ENCODE peak calls at places on chromosomes 5 and 9, in six cellular contexts. T is HL-60; Q is heart left ventricle; X is esophagus muscularis mucosa; Y is right lobe of liver; U is CD4-positive, alpha-beta memory T cell. G is an unnamed sample.
A peak's percentile ranks its signal among the peaks of the same experiment; 100 is the strongest.

GRCh38 chr5:172837640-172838039 is 3.6 kb downstream of the ERGIC1 start:
- DNase-seq in T (no peak), Y (peak; percentile 81), U (peak; percentile 66), X (no peak), Q (no peak), G (no peak)

GRCh38 chr5:159539678-159540077 is 209.4 kb upstream of the IL12B start:
- DNase-seq in U (no peak), X (no peak), Q (no peak), T (no peak), Y (no peak), G (no peak)

GRCh38 chr5:106288977-106289376 is 1381.8 kb downstream of the EFNA5 start:
- DNase-seq in T (no peak), Q (no peak), X (no peak), U (no peak), Y (no peak), G (no peak)

GRCh38 chr5:150412319-150413175 is at the start of gene CD74:
- DNase-seq in Q (peak; percentile 89), T (peak; percentile 56), U (peak; percentile 98), Y (peak; percentile 82), X (peak; percentile 95), G (no peak)

GRCh38 chr9:6873862-6874261 is 116.1 kb downstream of the KDM4C start:
- DNase-seq in T (no peak), Y (no peak), X (no peak), U (no peak), Q (no peak), G (no peak)

GRCh38 chr9:32394381-32395049 is 10.1 kb downstream of the ACO1 start:
- DNase-seq in Q (no peak), T (no peak), X (no peak), Y (no peak), U (no peak), G (no peak)

GRCh38 chr9:137814436-137814835 is 63.1 kb upstream of the CACNA1B start:
- DNase-seq in U (no peak), T (no peak), Y (no peak), X (no peak), Q (no peak), G (no peak)

GRCh38 chr9:89793124-89793495 is 188.3 kb downstream of the GADD45G start:
- DNase-seq in U (no peak), T (no peak), Q (no peak), X (no peak), Y (no peak), G (no peak)

GRCh38 chr5:32123889-32124676 is 50.0 kb downstream of the GOLPH3 start:
- DNase-seq in X (no peak), Y (no peak), T (no peak), U (no peak), Q (no peak), G (no peak)

GRCh38 chr9:130731355-130731754 is 37.8 kb downstream of the EXOSC2 start:
- DNase-seq in Q (no peak), T (no peak), Y (no peak), U (no peak), X (no peak), G (no peak)

GRCh38 chr5:6827815-6828214 is 114.6 kb downstream of the TENT4A start:
- DNase-seq in T (no peak), U (peak; percentile 72), Q (no peak), Y (no peak), X (peak; percentile 42), G (no peak)

GRCh38 chr5:94884294-94884693 is 265.8 kb downstream of the SLF1 start:
- DNase-seq in U (no peak), Q (peak; percentile 40), Y (no peak), X (no peak), T (no peak), G (no peak)

GRCh38 chr9:84285381-84285780 is 55.2 kb downstream of the SLC28A3 start:
- DNase-seq in X (no peak), T (no peak), Q (no peak), Y (no peak), U (no peak), G (no peak)

GRCh38 chr5:67481362-67481761 is 284.8 kb upstream of the CD180 start:
- DNase-seq in X (no peak), Q (no peak), U (no peak), T (no peak), Y (no peak), G (no peak)

GRCh38 chr9:26856413-26857032 is 36.1 kb downstream of the CAAP1 start:
- DNase-seq in X (no peak), Q (no peak), T (peak; percentile 34), U (no peak), Y (no peak), G (peak; percentile 47)

GRCh38 chr9:126507318-126508109 is 106.2 kb upstream of the LMX1B start:
- DNase-seq in Q (no peak), X (no peak), U (no peak), T (no peak), Y (no peak), G (no peak)

GRCh38 chr9:136527131-136527530 is 18.7 kb downstream of the NOTCH1 start:
- DNase-seq in Y (no peak), Q (no peak), T (no peak), U (no peak), X (no peak), G (no peak)

GRCh38 chr5:130222638-130223037 is 318.4 kb downstream of the CHSY3 start:
- DNase-seq in Q (no peak), U (no peak), T (no peak), X (no peak), Y (no peak), G (no peak)

GRCh38 chr5:126983874-126984266 is 46.5 kb downstream of the MARCHF3 start:
- DNase-seq in Q (no peak), Y (no peak), T (no peak), X (no peak), U (no peak), G (no peak)

GRCh38 chr9:36798350-36799065 is 225.8 kb downstream of the MELK start:
- DNase-seq in X (no peak), Y (no peak), U (no peak), Q (no peak), T (no peak), G (no peak)

GRCh38 chr9:5817776-5818336 is 15.1 kb downstream of the ERMP1 start:
- DNase-seq in Q (no peak), Y (no peak), T (no peak), U (no peak), X (no peak), G (no peak)

GRCh38 chr9:98520221-98520920 is 188.4 kb downstream of the GABBR2 start:
- DNase-seq in Q (no peak), X (peak; percentile 84), T (no peak), Y (no peak), U (no peak), G (no peak)

GRCh38 chr9:100324594-100325200 is 28.0 kb downstream of the TEX10 start:
- DNase-seq in Y (no peak), U (no peak), Q (no peak), T (peak; percentile 29), X (no peak), G (peak; percentile 61)

GRCh38 chr9:104725014-104725413 is 22.5 kb upstream of the NIPSNAP3A start:
- DNase-seq in X (no peak), U (no peak), Q (no peak), Y (no peak), T (no peak), G (no peak)

GRCh38 chr9:133382507-133383141 is 6.5 kb downstream of the STKLD1 start:
- DNase-seq in X (no peak), U (no peak), Q (no peak), T (no peak), Y (no peak), G (no peak)

GRCh38 chr5:61809651-61810050 is 477.6 kb downstream of the ZSWIM6 start:
- DNase-seq in U (no peak), T (no peak), Y (no peak), Q (no peak), X (peak; percentile 88), G (no peak)

GRCh38 chr5:171595801-171596231 is 176.4 kb downstream of the FGF18 start:
- DNase-seq in Q (peak; percentile 47), U (no peak), Y (no peak), T (no peak), X (no peak), G (no peak)

GRCh38 chr5:140347382-140347781 is 979 bp upstream of the HBEGF start:
- DNase-seq in T (no peak), Q (peak; percentile 36), X (no peak), Y (no peak), U (no peak), G (no peak)
- H3K27ac ChIP-seq in T (no peak overlapping the region), Q (peak overlapping the region; percentile 94), X (peak overlapping the region; percentile 86), Y (no peak overlapping the region), U (no peak overlapping the region), G (no peak overlapping the region)

GRCh38 chr9:112120471-112120925 is 54.6 kb downstream of the SUSD1 start:
- DNase-seq in Y (no peak), Q (no peak), T (no peak), U (no peak), X (no peak), G (peak; percentile 53)

GRCh38 chr9:112121633-112122032 is 53.5 kb downstream of the SUSD1 start:
- DNase-seq in Y (no peak), Q (no peak), U (no peak), X (peak; percentile 8), T (no peak), G (no peak)

GRCh38 chr9:112120046-112120373 is 55.1 kb downstream of the SUSD1 start:
- DNase-seq in T (no peak), Y (no peak), X (peak; percentile 31), U (no peak), Q (no peak), G (no peak)

GRCh38 chr9:112115955-112116354 is 59.1 kb downstream of the SUSD1 start:
- DNase-seq in Q (no peak), Y (no peak), T (no peak), X (peak; percentile 66), U (no peak), G (no peak)

DNA sequence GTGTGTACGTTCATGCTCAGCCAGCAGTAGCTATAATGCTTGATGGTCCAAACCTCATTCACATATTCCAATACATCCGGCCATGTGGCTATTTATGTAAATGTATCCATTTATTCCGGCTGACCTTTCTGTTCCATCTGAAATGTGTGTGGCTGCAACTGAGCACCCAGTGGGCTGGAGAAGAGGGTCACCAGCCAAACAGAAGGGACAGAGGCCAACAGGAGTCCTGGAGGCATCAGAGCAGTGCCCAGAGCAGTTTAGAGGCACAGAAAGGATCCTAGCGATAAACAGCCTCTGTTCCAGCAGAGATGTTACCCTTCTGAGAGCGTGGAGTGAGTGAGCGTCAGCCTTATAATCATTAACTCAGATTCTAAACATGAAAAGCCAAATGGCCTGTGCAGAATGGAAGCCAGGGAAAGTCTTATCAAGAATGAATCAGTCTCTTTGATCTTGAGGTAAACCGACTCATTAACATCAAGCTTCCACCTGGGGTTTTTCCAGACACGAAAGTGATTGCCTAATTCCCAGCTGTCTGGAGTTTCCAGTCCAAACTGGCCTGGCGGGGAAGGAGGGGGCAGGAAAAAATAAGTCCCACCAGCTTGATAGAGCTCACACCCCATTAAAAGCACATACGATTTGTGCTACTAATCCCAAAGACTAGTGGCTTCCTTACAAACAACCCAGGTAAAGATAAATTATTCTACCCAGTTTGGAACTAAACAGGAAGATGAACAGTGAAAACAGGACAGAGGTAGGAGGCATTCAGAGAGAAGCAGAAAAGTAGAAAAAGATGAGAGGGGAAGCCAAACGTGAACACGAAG is 55.7 kb downstream of the SUSD1 start:
- DNase-seq in T (no peak), Q (no peak), Y (peak; percentile 60), X (peak; percentile 42), U (no peak), G (no peak)
- H3K27ac ChIP-seq in T (no peak overlapping the region), Q (no peak overlapping the region), Y (peak overlapping the region; percentile 74), X (no peak overlapping the region), U (no peak overlapping the region), G (no peak overlapping the region)

GRCh38 chr5:38557309-38557710 is 864 bp upstream of the LIFR start:
- DNase-seq in Q (no peak), Y (no peak), X (no peak), U (no peak), T (no peak), G (no peak)
- H3K27ac ChIP-seq in Q (peak overlapping the region; percentile 96), Y (peak overlapping the region; percentile 81), X (peak overlapping the region; percentile 98), U (no peak overlapping the region), T (no peak overlapping the region), G (peak overlapping the region; percentile 90)

GRCh38 chr9:115018547-115019435 is 88.4 kb upstream of the TNFSF8 start:
- DNase-seq in Y (no peak), T (no peak), Q (no peak), X (no peak), U (no peak), G (no peak)
- H3K27ac ChIP-seq in Y (no peak overlapping the region), T (no peak overlapping the region), Q (no peak overlapping the region), X (peak overlapping the region; percentile 85), U (no peak overlapping the region), G (no peak overlapping the region)